ENCODE peak calls at places on chromosomes 7 and 10, in six cellular contexts. K is HCT116, L is K562, U is GM12878, R is NT2/D1, F is H1. M is an unnamed sample.

GRCh38 chr7:22002731-22003130 is 57.0 kb upstream of the CDCA7L start:
- DNase-seq in K (no peak), L (no peak), U (no peak), R (no peak), F (no peak), M (no peak)

GRCh38 chr7:123343611-123344010 is 143.8 kb upstream of the SLC13A1 start:
- DNase-seq in K (no peak), L (no peak), U (no peak), R (no peak), F (no peak), M (no peak)

GRCh38 chr7:115649429-115649828 is 381.1 kb downstream of the TFEC start:
- DNase-seq in K (no peak), L (no peak), U (no peak), R (no peak), F (no peak), M (no peak)

GRCh38 chr7:95883208-95883607 is 110.9 kb downstream of the DYNC1I1 start:
- DNase-seq in K (no peak), L (no peak), U (no peak), R (no peak), F (no peak), M (no peak)

GRCh38 chr7:29304756-29305155 is 110.2 kb downstream of the CHN2 start:
- DNase-seq in K (no peak), L (no peak), U (no peak), R (peak), F (no peak), M (no peak)

GRCh38 chr10:130202984-130203617 is 66.9 kb downstream of the GLRX3 start:
- DNase-seq in K (no peak), L (no peak), U (no peak), R (no peak), F (no peak), M (no peak)

GRCh38 chr10:29304259-29305030 is 15.6 kb downstream of the LYZL1 start:
- DNase-seq in K (peak), L (peak), U (no peak), R (peak), F (peak), M (peak)

GRCh38 chr7:19030280-19030679 is 87.2 kb downstream of the TWIST1 start:
- DNase-seq in K (no peak), L (no peak), U (no peak), R (no peak), F (no peak), M (no peak)

GRCh38 chr7:133652547-133652946 is 399.7 kb downstream of the EXOC4 start:
- DNase-seq in K (no peak), L (no peak), U (no peak), R (no peak), F (no peak), M (no peak)

GRCh38 chr10:215444-215843 is 80.2 kb downstream of the ZMYND11 start:
- DNase-seq in K (no peak), L (no peak), U (no peak), R (no peak), F (no peak), M (no peak)

GRCh38 chr10:224571-224970 is 89.3 kb downstream of the ZMYND11 start:
- DNase-seq in K (no peak), L (no peak), U (no peak), R (no peak), F (no peak), M (no peak)

GRCh38 chr10:219731-220472 is 84.6 kb downstream of the ZMYND11 start:
- DNase-seq in K (no peak), L (no peak), U (no peak), R (no peak), F (no peak), M (no peak)

GRCh38 chr10:218753-219152 is 83.5 kb downstream of the ZMYND11 start:
- DNase-seq in K (no peak), L (no peak), U (no peak), R (no peak), F (no peak), M (no peak)
- TF ChIP-seq ZNF274 in K (no peak), L (no peak), U (no peak), R (no peak), F (no peak), M (no peak)

GRCh38 chr10:103758294-103758681 is 97.1 kb downstream of the SH3PXD2A start:
- DNase-seq in K (no peak), L (no peak), U (no peak), R (no peak), F (no peak), M (peak)
- TF ChIP-seq ZNF274 in K (no peak), L (no peak), U (no peak), R (no peak), F (no peak), M (no peak)

GRCh38 chr10:42934351-42934811 is 142.5 kb upstream of the RET start:
- DNase-seq in K (no peak), L (no peak), U (no peak), R (no peak), F (no peak), M (no peak)
- TF ChIP-seq ZNF274 in K (no peak), L (no peak), U (no peak), R (no peak), F (no peak), M (no peak)

GRCh38 chr10:34192646-34193045 is 622.5 kb downstream of the PARD3 start:
- DNase-seq in K (no peak), L (no peak), U (no peak), R (no peak), F (no peak), M (no peak)
- TF ChIP-seq ZNF274 in K (no peak), L (no peak), U (no peak), R (no peak), F (no peak), M (no peak)

GRCh38 chr10:85609509-85609908 is 757.1 kb downstream of the GRID1 start:
- DNase-seq in K (no peak), L (no peak), U (no peak), R (no peak), F (no peak), M (no peak)
- TF ChIP-seq ZNF274 in K (no peak), L (no peak), U (no peak), R (no peak), F (no peak), M (no peak)

DNA sequence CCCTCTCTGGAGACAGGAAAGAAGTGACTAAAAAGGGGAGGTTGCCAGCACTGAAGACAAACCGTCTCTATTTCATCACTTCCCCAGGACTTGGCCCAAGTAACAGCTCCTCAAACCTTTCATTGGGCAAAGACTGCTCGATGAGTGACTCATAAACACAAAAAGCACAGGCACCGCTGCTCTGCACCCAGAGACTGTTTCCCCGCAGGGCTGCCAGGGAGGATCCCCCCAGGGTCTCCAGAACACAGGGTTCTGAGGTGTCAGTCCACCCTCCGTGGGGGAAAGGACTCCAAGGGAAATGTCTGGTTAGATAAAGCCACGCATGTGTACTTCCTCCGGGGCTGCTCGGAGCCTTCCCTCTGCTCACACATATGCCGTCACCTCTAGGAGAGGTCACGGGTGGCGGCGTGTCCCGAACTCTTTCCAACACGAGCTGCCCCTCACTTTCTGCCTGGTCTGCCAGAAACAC is 59.9 kb downstream of the INSIG1 start:
- DNase-seq in K (no peak), L (no peak), U (no peak), R (no peak), F (no peak), M (no peak)
- TF ChIP-seq ZNF274 in K (no peak), L (no peak), U (no peak), R (no peak), F (no peak), M (no peak)